ENCODE peak calls at places on chromosomes 1 and 21, in four cellular contexts. M is kidney epithelial cell, N is DMS79, U is fibroblast of lung. Q is an unnamed sample.

GRCh38 chr1:166906647-166907046 is 30.6 kb upstream of the TADA1 start:
- DNase-seq in N (no peak), U (no peak), M (no peak), Q (peak; percentile 64)

GRCh38 chr21:45906859-45907258 is 74.7 kb upstream of the COL6A1 start:
- DNase-seq in N (no peak), M (no peak), U (no peak), Q (no peak)

GRCh38 chr1:81978945-81979344 is 178.2 kb downstream of the ADGRL2 start:
- DNase-seq in N (no peak), M (no peak), U (no peak), Q (peak; percentile 23)

GRCh38 chr1:198607714-198608113 is 31.1 kb upstream of the PTPRC start:
- DNase-seq in U (no peak), N (no peak), M (no peak), Q (no peak)

GRCh38 chr1:115179397-115179835 is 90.1 kb upstream of the TSPAN2 start:
- DNase-seq in M (peak; percentile 94), U (peak; percentile 85), N (no peak), Q (peak; percentile 96)

GRCh38 chr1:225471453-225472301 is 43.8 kb upstream of the LBR start:
- DNase-seq in U (no peak), M (no peak), N (no peak), Q (no peak)

GRCh38 chr1:20483833-20484525 is 2.0 kb downstream of the CAMK2N1 start:
- DNase-seq in U (peak; percentile 45), M (no peak), N (peak; percentile 15), Q (peak; percentile 67)

GRCh38 chr1:156413310-156414246 is 44.6 kb downstream of the RHBG start:
- DNase-seq in M (no peak), N (no peak), U (no peak), Q (no peak)

GRCh38 chr1:11616766-11617165 is 37.5 kb downstream of the FBXO2 start:
- DNase-seq in N (no peak), M (no peak), U (no peak), Q (no peak)

GRCh38 chr1:14571810-14572767 is 26.4 kb upstream of the KAZN start:
- DNase-seq in M (no peak), U (no peak), N (no peak), Q (no peak)

GRCh38 chr1:12065872-12066271 is 2.8 kb downstream of the TNFRSF8 start:
- DNase-seq in M (no peak), N (no peak), U (no peak), Q (no peak)

GRCh38 chr21:38622827-38623209 is 124.5 kb upstream of the ERG start:
- DNase-seq in M (no peak), N (no peak), U (no peak), Q (no peak)

GRCh38 chr1:119893827-119894700 is 2.3 kb downstream of the ADAM30 start:
- DNase-seq in N (no peak), M (no peak), U (no peak), Q (no peak)

GRCh38 chr1:24888061-24888970 is 41.8 kb downstream of the RUNX3 start:
- DNase-seq in N (no peak), U (no peak), M (no peak), Q (no peak)

GRCh38 chr1:10065344-10065685 is 32.6 kb downstream of the UBE4B start:
- DNase-seq in M (no peak), N (no peak), U (no peak), Q (no peak)

GRCh38 chr1:98914547-98914946 is 90.1 kb downstream of the PLPPR5 start:
- DNase-seq in N (no peak), U (no peak), M (no peak), Q (no peak)

GRCh38 chr21:41603476-41603875 is 95.5 kb upstream of the TMPRSS2 start:
- DNase-seq in M (no peak), U (no peak), N (no peak), Q (no peak)

GRCh38 chr1:215081566-215082531 is 688 bp upstream of the KCNK2 start:
- DNase-seq in U (no peak), N (no peak), M (no peak), Q (peak; percentile 48)

GRCh38 chr21:42147386-42148020 is 71.4 kb upstream of the ABCG1 start:
- DNase-seq in U (no peak), M (no peak), N (no peak), Q (no peak)

GRCh38 chr1:178408869-178409268 is 87.9 kb downstream of the CLEC20A start:
- DNase-seq in U (no peak), N (no peak), M (no peak), Q (no peak)

GRCh38 chr1:169184812-169185211 is 78.3 kb downstream of the ATP1B1 start:
- DNase-seq in U (no peak), M (no peak), N (peak; percentile 39), Q (no peak)

GRCh38 chr1:192839164-192840066 is 30.6 kb downstream of the RGS2 start:
- DNase-seq in U (no peak), N (no peak), M (no peak), Q (no peak)

GRCh38 chr1:114105401-114105979 is 48.2 kb downstream of the SYT6 start:
- DNase-seq in U (no peak), N (peak; percentile 95), M (no peak), Q (no peak)

Q was measured in astrocyte of the hippocampus.